ENCODE peak calls at places on chromosomes 3 and 15, in five cellular contexts. B is GM23248, U is kidney tubule cell, X is ovary, C is caudate nucleus. H is an unnamed sample.

GRCh38 chr3:113270096-113270495 is 58.7 kb downstream of the BOC start:
- DNase-seq in C (no peak), U (peak; percentile 23), B (no peak), X (no peak), H (no peak)

GRCh38 chr3:58005662-58006061 is 2.6 kb upstream of the FLNB start:
- DNase-seq in C (no peak), U (peak; percentile 95), B (peak; percentile 95), X (no peak), H (no peak)

GRCh38 chr15:78365931-78366330 is 25.8 kb downstream of the CRABP1 start:
- DNase-seq in C (no peak), U (no peak), X (no peak), B (peak; percentile 42), H (peak; percentile 85)

GRCh38 chr3:137746808-137747207 is 17.3 kb upstream of the SOX14 start:
- DNase-seq in X (no peak), U (no peak), B (no peak), C (no peak), H (no peak)

GRCh38 chr3:172685331-172686214 is 25.3 kb downstream of the NCEH1 start:
- DNase-seq in B (peak; percentile 47), C (no peak), X (no peak), U (peak; percentile 52), H (no peak)

GRCh38 chr3:72892081-72892763 is 4.4 kb downstream of the GXYLT2 start:
- DNase-seq in X (peak; percentile 45), C (peak; percentile 66), B (peak; percentile 96), U (peak; percentile 61), H (no peak)

GRCh38 chr15:58551764-58552504 is 120.1 kb downstream of the LIPC start:
- DNase-seq in U (peak; percentile 44), X (peak; percentile 46), C (no peak), B (peak; percentile 94), H (no peak)

GRCh38 chr15:65410972-65411371 is 11.8 kb downstream of the IGDCC4 start:
- DNase-seq in C (no peak), B (no peak), U (no peak), X (no peak), H (no peak)

GRCh38 chr15:29687204-29687768 is 135.0 kb downstream of the TJP1 start:
- DNase-seq in U (no peak), C (no peak), B (no peak), X (no peak), H (peak; percentile 86)

GRCh38 chr3:78839710-78840109 is 928.1 kb downstream of the ROBO1 start:
- DNase-seq in B (peak; percentile 25), X (no peak), U (no peak), C (no peak), H (no peak)

GRCh38 chr3:149188494-149188893 is 33.1 kb downstream of the CP start:
- DNase-seq in B (no peak), X (no peak), C (no peak), U (no peak), H (no peak)

GRCh38 chr3:136750922-136751258 is 1.3 kb downstream of the STAG1 start:
- DNase-seq in X (no peak), C (no peak), U (peak; percentile 32), B (peak; percentile 85), H (no peak)

GRCh38 chr15:86221119-86221518 is 141.4 kb downstream of the AGBL1 start:
- DNase-seq in B (no peak), C (no peak), U (no peak), X (no peak), H (no peak)

GRCh38 chr3:118809696-118810498 is 224.7 kb downstream of the IGSF11 start:
- DNase-seq in B (no peak), U (no peak), X (no peak), C (no peak), H (no peak)

GRCh38 chr15:77540346-77541060 is 92.2 kb downstream of the LINGO1 start:
- DNase-seq in C (no peak), X (peak; percentile 22), U (no peak), B (no peak), H (no peak)

GRCh38 chr3:177574232-177574856 is 377.1 kb upstream of the TBL1XR1 start:
- DNase-seq in B (peak; percentile 69), X (no peak), C (no peak), U (peak; percentile 25), H (no peak)

GRCh38 chr3:149790265-149790664 is 2.1 kb downstream of the ANKUB1 start:
- DNase-seq in U (peak; percentile 85), C (no peak), B (peak; percentile 67), X (no peak), H (no peak)

GRCh38 chr15:91525746-91526145 is 327.8 kb upstream of the SLCO3A1 start:
- DNase-seq in U (no peak), B (no peak), C (no peak), X (no peak), H (no peak)

GRCh38 chr3:146465713-146466465 is 3.5 kb downstream of the PLSCR2 start:
- DNase-seq in U (no peak), X (no peak), C (no peak), B (no peak), H (no peak)

GRCh38 chr3:111972891-111973290 is 5.9 kb upstream of the ABHD10 start:
- DNase-seq in B (no peak), U (no peak), C (no peak), X (no peak), H (no peak)